ENCODE peak calls at places on chromosomes 16 and 17, in ten cellular contexts. D is PC-3, A is cardiac fibroblast, V is heart left ventricle, U is neural progenitor cell, Y is prostate gland, F is GM23338, I is heart right ventricle, G is HFF-Myc, R is mesothelial cell of epicardium. H is an unnamed sample.

GRCh38 chr17:35879748-35880654 is at the start of gene CCL5:
- DNase-seq in V (no peak), G (no peak), I (no peak), F (no peak), U (no peak), D (peak), A (peak), R (no peak), Y (no peak), H (peak)

GRCh38 chr17:20256144-20256543 is 211.2 kb downstream of the LGALS9B start:
- DNase-seq in A (no peak), U (no peak), V (no peak), G (no peak), Y (no peak), D (no peak), F (no peak), I (no peak), R (no peak), H (no peak)

GRCh38 chr16:264440-264951 is 11.2 kb downstream of the RGS11 start:
- DNase-seq in A (no peak), D (no peak), U (no peak), R (no peak), G (no peak), I (no peak), Y (no peak), F (no peak), V (no peak), H (no peak)

GRCh38 chr17:78774456-78774855 is 7.6 kb downstream of the CYTH1 start:
- DNase-seq in Y (no peak), V (no peak), R (no peak), U (no peak), F (no peak), I (no peak), D (no peak), A (no peak), G (no peak), H (peak)

GRCh38 chr17:80781188-80781577 is 210.5 kb upstream of the CHMP6 start:
- DNase-seq in A (no peak), D (no peak), F (no peak), I (no peak), V (no peak), G (no peak), Y (no peak), U (no peak), R (no peak), H (no peak)

GRCh38 chr16:25563700-25564099 is 128.1 kb upstream of the HS3ST4 start:
- DNase-seq in V (no peak), F (no peak), D (no peak), A (no peak), G (no peak), U (no peak), R (no peak), Y (no peak), I (no peak), H (no peak)

GRCh38 chr16:11734025-11734652 is 8.5 kb downstream of the TXNDC11 start:
- DNase-seq in D (no peak), G (no peak), U (no peak), Y (no peak), V (peak), R (no peak), I (peak), A (no peak), F (no peak), H (no peak)

GRCh38 chr17:27236710-27237315 is 57.1 kb upstream of the WSB1 start:
- DNase-seq in A (peak), V (peak), I (peak), D (peak), Y (peak), G (peak), U (peak), R (no peak), F (peak), H (peak)

GRCh38 chr17:14813649-14814048 is 451.5 kb downstream of the PMP22 start:
- DNase-seq in V (peak), I (no peak), F (peak), D (peak), Y (no peak), R (no peak), G (no peak), U (peak), A (peak), H (no peak)

GRCh38 chr17:72145972-72146755 is 25.3 kb downstream of the SOX9 start:
- DNase-seq in U (no peak), I (no peak), F (no peak), D (peak), Y (no peak), V (no peak), A (no peak), G (no peak), R (no peak), H (peak)

GRCh38 chr17:37702605-37703004 is 42.3 kb downstream of the HNF1B start:
- DNase-seq in U (no peak), V (no peak), Y (no peak), D (peak), I (no peak), F (no peak), G (peak), A (peak), R (no peak), H (peak)

GRCh38 chr16:46568472-46569230 is 52.5 kb downstream of the SHCBP1 start:
- DNase-seq in D (no peak), Y (no peak), U (no peak), I (no peak), F (no peak), V (no peak), R (no peak), G (no peak), A (no peak), H (no peak)

GRCh38 chr16:66604376-66605176 is at the start of gene CMTM3:
- DNase-seq in F (peak), V (peak), G (no peak), U (peak), Y (no peak), A (peak), I (peak), D (peak), R (peak), H (peak)

GRCh38 chr16:55706739-55707487 is 51.1 kb downstream of the SLC6A2 start:
- DNase-seq in V (no peak), Y (no peak), R (no peak), G (no peak), U (no peak), A (no peak), D (no peak), I (no peak), F (no peak), H (no peak)

GRCh38 chr16:10250137-10250850 is 68.1 kb upstream of the GRIN2A start:
- DNase-seq in F (no peak), V (no peak), U (no peak), A (no peak), Y (peak), D (peak), I (no peak), G (no peak), R (no peak), H (no peak)

GRCh38 chr17:31877911-31878702 is 19.1 kb upstream of the COPRS start:
- DNase-seq in A (peak), F (no peak), U (no peak), G (no peak), V (no peak), I (no peak), R (no peak), Y (peak), D (no peak), H (no peak)

GRCh38 chr16:57289391-57290257 is 5.2 kb upstream of the PLLP start:
- DNase-seq in R (no peak), G (no peak), A (no peak), V (no peak), U (no peak), Y (no peak), D (no peak), I (no peak), F (no peak), H (no peak)

GRCh38 chr17:43907425-43907981 is at the start of gene MPP2:
- DNase-seq in A (peak), R (peak), D (peak), I (peak), V (peak), G (no peak), Y (peak), U (peak), F (peak), H (peak)

GRCh38 chr16:30079480-30079879 is 3.7 kb downstream of the PPP4C start:
- DNase-seq in A (no peak), D (no peak), G (no peak), R (no peak), Y (no peak), I (no peak), U (no peak), V (no peak), F (no peak), H (no peak)

GRCh38 chr17:40076101-40076498 is 13.3 kb downstream of the THRA start:
- DNase-seq in F (no peak), U (no peak), I (no peak), G (no peak), A (no peak), Y (no peak), R (no peak), D (no peak), V (no peak), H (no peak)

GRCh38 chr17:81651692-81652091 is 4.7 kb downstream of the PDE6G start:
- DNase-seq in G (peak), V (no peak), I (no peak), Y (no peak), R (no peak), U (no peak), D (peak), A (peak), F (no peak), H (peak)

GRCh38 chr17:61284174-61284573 is 115.5 kb upstream of the TBX2 start:
- DNase-seq in U (no peak), G (no peak), Y (no peak), D (peak), V (no peak), I (no peak), A (peak), R (no peak), F (no peak), H (no peak)

GRCh38 chr17:44400226-44400847 is 10.9 kb upstream of the ITGA2B start:
- DNase-seq in Y (no peak), R (no peak), A (peak), I (no peak), G (no peak), V (no peak), D (peak), F (peak), U (peak), H (peak)

GRCh38 chr16:85347213-85347591 is 234.9 kb upstream of the CIBAR2 start:
- DNase-seq in Y (peak), R (no peak), F (peak), A (no peak), V (no peak), U (peak), D (no peak), G (no peak), I (no peak), H (peak)

GRCh38 chr17:37502009-37502936 is 12.6 kb downstream of the DUSP14 start:
- DNase-seq in R (no peak), F (no peak), Y (no peak), D (no peak), V (no peak), G (no peak), I (no peak), A (no peak), U (no peak), H (no peak)

DNA sequence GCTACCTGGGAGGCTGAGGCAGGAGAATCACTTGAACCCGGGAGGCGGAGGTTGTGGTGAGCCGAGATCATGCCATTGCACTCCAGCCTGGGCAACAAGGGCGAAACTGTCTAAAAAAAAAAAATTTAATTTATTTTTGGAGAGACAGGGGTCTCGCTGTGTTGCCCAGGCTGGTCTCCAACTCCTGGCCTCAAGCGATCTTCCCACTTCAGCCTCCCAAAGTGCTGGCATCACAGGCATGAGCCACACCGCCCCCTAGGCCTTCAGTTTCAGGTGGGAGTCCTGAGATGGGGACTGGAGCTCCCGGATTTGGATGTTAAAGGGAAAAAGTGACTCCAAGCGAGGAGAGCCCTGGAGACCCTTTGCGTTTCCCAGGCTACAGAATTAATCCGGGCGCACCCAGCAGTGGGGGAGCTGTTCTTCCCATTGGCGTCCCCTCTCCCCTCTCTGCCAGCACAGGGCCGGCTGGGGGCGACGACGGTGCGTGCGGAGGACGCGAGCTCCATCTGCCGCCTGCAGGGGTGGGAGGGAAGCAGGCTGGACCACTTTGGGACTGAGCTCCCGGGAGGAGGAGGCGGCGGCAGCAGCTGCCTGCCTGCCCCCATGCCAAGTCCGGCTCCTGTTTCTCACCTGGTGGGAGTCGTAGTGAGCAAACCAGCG is 49.3 kb upstream of the USP7 start:
- DNase-seq in G (no peak), F (peak), A (peak), R (no peak), V (peak), Y (no peak), I (no peak), D (no peak), U (peak), H (no peak)
- TF ChIP-seq CTCF in G (peak), F (peak), A (no peak), R (no peak), V (no peak), Y (no peak), I (no peak), D (no peak), U (peak), H (no peak)

DNA sequence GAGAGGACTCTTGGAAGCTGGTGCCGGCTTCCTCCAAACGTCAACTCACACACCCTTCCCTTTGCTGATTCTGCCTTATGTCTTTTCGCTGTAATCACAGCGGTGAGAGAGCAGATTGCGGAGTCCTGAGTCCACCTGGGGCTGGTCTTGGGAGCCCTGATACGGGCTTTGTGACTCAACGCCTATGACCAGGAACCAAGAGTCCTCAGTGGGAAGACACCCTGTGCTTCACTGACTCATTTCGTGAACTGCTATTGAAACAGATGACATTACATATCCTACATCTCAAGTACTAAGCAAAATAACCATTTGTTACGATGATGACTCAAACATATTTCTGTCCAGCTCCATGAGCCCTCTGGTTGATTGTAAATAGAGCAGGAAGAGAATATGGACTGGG is 90.7 kb upstream of the CREBBP start:
- DNase-seq in R (no peak), F (no peak), G (no peak), V (no peak), I (no peak), U (no peak), D (peak), Y (no peak), A (peak), H (peak)
- TF ChIP-seq CTCF in R (no peak), F (no peak), G (no peak), V (no peak), I (no peak), U (no peak), D (no peak), Y (no peak), A (no peak), H (no peak)

GRCh38 chr17:18241229-18241871 is 15.9 kb downstream of the LLGL1 start:
- DNase-seq in A (no peak), U (no peak), I (no peak), D (no peak), G (no peak), R (no peak), V (no peak), Y (no peak), F (peak), H (no peak)
- TF ChIP-seq CTCF in A (no peak), U (no peak), I (no peak), D (no peak), G (no peak), R (no peak), V (no peak), Y (no peak), F (peak), H (no peak)

GRCh38 chr16:78244131-78244899 is 144.9 kb downstream of the WWOX start:
- DNase-seq in I (no peak), V (no peak), A (no peak), R (no peak), D (no peak), G (no peak), U (peak), Y (no peak), F (no peak), H (peak)

GRCh38 chr16:78242231-78242630 is 142.8 kb downstream of the WWOX start:
- DNase-seq in U (no peak), I (no peak), D (no peak), R (no peak), A (no peak), G (no peak), F (no peak), Y (no peak), V (no peak), H (no peak)

GRCh38 chr16:78237856-78238255 is 138.4 kb downstream of the WWOX start:
- DNase-seq in V (no peak), D (no peak), A (no peak), U (no peak), I (no peak), G (no peak), F (no peak), Y (no peak), R (no peak), H (no peak)

GRCh38 chr16:78237346-78237745 is 137.9 kb downstream of the WWOX start:
- DNase-seq in D (no peak), G (no peak), U (no peak), I (peak), V (peak), R (no peak), A (no peak), Y (no peak), F (no peak), H (peak)

GRCh38 chr16:78240459-78241222 is 141.2 kb downstream of the WWOX start:
- DNase-seq in I (no peak), R (no peak), U (peak), A (no peak), V (no peak), D (peak), F (peak), G (no peak), Y (peak), H (peak)
- TF ChIP-seq CTCF in I (no peak), R (no peak), U (peak), A (no peak), V (no peak), D (peak), F (peak), G (no peak), Y (no peak), H (peak)

GRCh38 chr16:2090819-2091721 is 43.3 kb downstream of the TSC2 start:
- DNase-seq in A (peak), I (peak), Y (peak), V (no peak), G (no peak), U (peak), F (peak), D (peak), R (peak), H (peak)
- TF ChIP-seq CTCF in A (no peak), I (no peak), Y (peak), V (no peak), G (no peak), U (peak), F (peak), D (peak), R (no peak), H (peak)

GRCh38 chr16:87053016-87053982 is 263.9 kb downstream of the C16orf95 start:
- DNase-seq in F (peak), U (peak), A (no peak), V (no peak), Y (no peak), G (no peak), R (no peak), D (no peak), I (no peak), H (no peak)
- TF ChIP-seq CTCF in F (peak), U (peak), A (no peak), V (no peak), Y (no peak), G (peak), R (no peak), D (no peak), I (peak), H (no peak)